ENCODE peak calls at places on chromosomes 3 and 15, in five cellular contexts. T is upper lobe of right lung, P is body of pancreas, M is omental fat pad, S is sciatic nerve. W is an unnamed sample.
A peak's percentile ranks its signal among the peaks of the same experiment; 100 is the strongest.

GRCh38 chr3:149473991-149474819 is at the start of gene TM4SF4:
- ATAC-seq in T (no peak), P (no peak), M (no peak), S (no peak), W (no peak)

GRCh38 chr15:63339836-63340235 is 41.8 kb downstream of the CA12 start:
- ATAC-seq in T (no peak), P (no peak), M (no peak), S (no peak), W (no peak)

GRCh38 chr3:50123394-50124361 is 31.4 kb upstream of the SEMA3F start:
- ATAC-seq in T (peak; percentile 3), P (no peak), M (no peak), S (no peak), W (no peak)

GRCh38 chr3:60609446-60609845 is 641.8 kb downstream of the FHIT start:
- ATAC-seq in T (no peak), P (no peak), M (no peak), S (no peak), W (no peak)

GRCh38 chr3:100106094-100106493 is 8.2 kb downstream of the FILIP1L start:
- ATAC-seq in T (no peak), P (no peak), M (no peak), S (no peak), W (no peak)

GRCh38 chr3:98740324-98740723 is 22.8 kb upstream of the ST3GAL6 start:
- ATAC-seq in T (no peak), P (no peak), M (no peak), S (no peak), W (no peak)

GRCh38 chr15:40695469-40695910 is 516 bp downstream of the RAD51 start:
- ATAC-seq in T (no peak), P (peak; percentile 11), M (peak; percentile 41), S (no peak), W (no peak)

GRCh38 chr3:83894223-83894622 is 1064.6 kb upstream of the CADM2 start:
- ATAC-seq in T (no peak), P (no peak), M (no peak), S (no peak), W (no peak)

GRCh38 chr3:63976166-63976861 is 47.0 kb downstream of the PSMD6 start:
- ATAC-seq in T (peak; percentile 62), P (no peak), M (peak; percentile 67), S (peak; percentile 94), W (peak; percentile 83)

GRCh38 chr3:187197255-187197654 is at the start of gene RTP1:
- ATAC-seq in T (no peak), P (no peak), M (no peak), S (no peak), W (no peak)

GRCh38 chr3:127224118-127224517 is 31.2 kb downstream of the PRR23E start:
- ATAC-seq in T (no peak), P (no peak), M (no peak), S (no peak), W (no peak)

GRCh38 chr15:96171842-96172241 is 158.7 kb upstream of the NR2F2 start:
- ATAC-seq in T (no peak), P (peak; percentile 19), M (no peak), S (no peak), W (no peak)

GRCh38 chr15:76058714-76059319 is 968 bp upstream of the TMEM266 start:
- ATAC-seq in T (peak; percentile 43), P (peak; percentile 33), M (peak; percentile 73), S (peak; percentile 30), W (no peak)

GRCh38 chr15:58690703-58691102 is 58.8 kb downstream of the ADAM10 start:
- ATAC-seq in T (no peak), P (no peak), M (no peak), S (no peak), W (no peak)

GRCh38 chr3:37537914-37538691 is 323.6 kb upstream of the CTDSPL start:
- ATAC-seq in T (peak; percentile 44), P (no peak), M (no peak), S (peak; percentile 72), W (peak; percentile 70)

GRCh38 chr3:62414786-62415185 is 41.4 kb upstream of the FEZF2 start:
- ATAC-seq in T (no peak), P (no peak), M (no peak), S (no peak), W (no peak)

GRCh38 chr3:58535531-58536500 is 1.2 kb downstream of the ACOX2 start:
- ATAC-seq in T (no peak), P (peak; percentile 30), M (no peak), S (no peak), W (no peak)

GRCh38 chr15:31925541-31925940 is 104.8 kb upstream of the CHRNA7 start:
- ATAC-seq in T (no peak), P (no peak), M (no peak), S (no peak), W (no peak)

GRCh38 chr3:157172746-157173145 is 12.8 kb upstream of the CCNL1 start:
- ATAC-seq in T (no peak), P (no peak), M (no peak), S (no peak), W (no peak)

GRCh38 chr15:66035901-66036300 is 166.6 kb downstream of the RAB11A start:
- ATAC-seq in T (no peak), P (no peak), M (no peak), S (no peak), W (no peak)

GRCh38 chr15:82571722-82572222 is 31.5 kb upstream of the RPS17 start:
- ATAC-seq in T (peak; percentile 84), P (peak; percentile 72), M (peak; percentile 70), S (peak; percentile 97), W (peak; percentile 95)

GRCh38 chr15:35078221-35078915 is 6.7 kb downstream of the NANOGP8 start:
- ATAC-seq in T (peak; percentile 86), P (peak; percentile 59), M (peak; percentile 51), S (peak; percentile 44), W (no peak)

GRCh38 chr15:67059127-67059553 is 6.3 kb upstream of the SMAD3 start:
- ATAC-seq in T (peak; percentile 40), P (peak; percentile 76), M (no peak), S (peak; percentile 65), W (no peak)

GRCh38 chr3:52313188-52313773 is 2.8 kb upstream of the DNAH1 start:
- ATAC-seq in T (no peak), P (no peak), M (no peak), S (no peak), W (no peak)

GRCh38 chr3:139157161-139157932 is 112.7 kb upstream of the PRR23C start:
- ATAC-seq in T (no peak), P (no peak), M (no peak), S (no peak), W (no peak)

GRCh38 chr3:132788299-132788698 is 66.1 kb upstream of the NPHP3 start:
- ATAC-seq in T (peak; percentile 70), P (no peak), M (peak; percentile 84), S (peak; percentile 95), W (peak; percentile 92)

GRCh38 chr3:24296441-24297205 is 198.0 kb downstream of the THRB start:
- ATAC-seq in T (no peak), P (no peak), M (peak; percentile 30), S (no peak), W (peak; percentile 66)

GRCh38 chr3:6781103-6781502 is 79.8 kb upstream of the GRM7 start:
- ATAC-seq in T (no peak), P (no peak), M (no peak), S (no peak), W (no peak)

GRCh38 chr3:17386432-17386831 is 356.0 kb downstream of the TBC1D5 start:
- ATAC-seq in T (no peak), P (no peak), M (no peak), S (no peak), W (no peak)

W was measured in gastroesophageal sphincter.